ENCODE peak calls at places on chromosome 16, in ten cellular contexts. A is T-helper 1 cell, C is pulmonary artery endothelial cell, P is ascending aorta, N is NCI-H1092, Z is EL, K is T-helper 2 cell, Q is GM19239, J is B cell, X is NCI-H1436. I is an unnamed sample.

GRCh38 chr16:67415872-67416793 is at the start of gene ZDHHC1:
- DNase-seq in P (no peak), A (peak; percentile 43), Q (peak; percentile 75), J (peak; percentile 92), X (peak; percentile 50), N (peak; percentile 41), C (no peak), K (peak; percentile 36), Z (peak; percentile 65), I (peak; percentile 78)

GRCh38 chr16:17359778-17360177 is 111.0 kb downstream of the XYLT1 start:
- DNase-seq in A (peak; percentile 71), Z (peak; percentile 79), J (no peak), X (no peak), N (no peak), P (no peak), K (no peak), C (no peak), Q (no peak), I (no peak)

GRCh38 chr16:85066346-85066885 is 38.8 kb downstream of the KIAA0513 start:
- DNase-seq in Q (no peak), J (no peak), N (no peak), C (no peak), P (no peak), X (no peak), A (no peak), K (no peak), Z (no peak), I (no peak)

GRCh38 chr16:17241264-17241835 is 229.4 kb downstream of the XYLT1 start:
- DNase-seq in Z (no peak), P (no peak), K (no peak), N (no peak), A (no peak), X (no peak), J (no peak), Q (no peak), C (no peak), I (no peak)

GRCh38 chr16:22934786-22935185 is 120.8 kb downstream of the HS3ST2 start:
- DNase-seq in N (no peak), J (no peak), P (no peak), Q (no peak), K (no peak), C (no peak), Z (no peak), A (no peak), X (no peak), I (no peak)

GRCh38 chr16:48517493-48517892 is 92.5 kb downstream of the N4BP1 start:
- DNase-seq in X (no peak), N (no peak), A (no peak), Q (no peak), J (no peak), K (no peak), P (no peak), Z (no peak), C (no peak), I (no peak)

GRCh38 chr16:56409195-56409594 is 16.1 kb downstream of the AMFR start:
- DNase-seq in A (no peak), P (no peak), K (no peak), Q (no peak), X (no peak), J (no peak), Z (peak; percentile 56), N (no peak), C (no peak), I (peak; percentile 15)

GRCh38 chr16:4265676-4266075 is 7.1 kb downstream of the TFAP4 start:
- DNase-seq in N (no peak), Z (no peak), X (no peak), K (no peak), C (no peak), Q (no peak), P (no peak), J (no peak), A (no peak), I (no peak)

GRCh38 chr16:57446530-57447141 is 549 bp downstream of the CIAPIN1 start:
- DNase-seq in P (no peak), J (peak; percentile 57), Z (peak; percentile 37), N (peak; percentile 44), A (peak; percentile 31), X (peak; percentile 34), K (no peak), C (no peak), Q (peak; percentile 43), I (peak; percentile 26)

GRCh38 chr16:82033006-82033405 is 2.0 kb upstream of the HSD17B2 start:
- DNase-seq in N (no peak), Z (no peak), J (no peak), A (no peak), X (no peak), Q (no peak), P (no peak), C (no peak), K (no peak), I (no peak)

GRCh38 chr16:75035410-75035968 is 36.7 kb downstream of the ZNRF1 start:
- DNase-seq in J (no peak), A (no peak), Z (no peak), K (no peak), X (no peak), N (no peak), P (no peak), C (no peak), Q (no peak), I (no peak)

GRCh38 chr16:65908568-65908967 is 457.9 kb upstream of the CDH5 start:
- DNase-seq in J (no peak), Z (no peak), K (no peak), X (no peak), Q (no peak), C (no peak), A (no peak), P (no peak), N (no peak), I (no peak)

GRCh38 chr16:56202036-56202435 is 10.7 kb downstream of the GNAO1 start:
- DNase-seq in Q (no peak), N (no peak), C (no peak), J (no peak), Z (peak; percentile 66), X (no peak), P (no peak), K (peak; percentile 55), A (peak; percentile 72), I (peak; percentile 28)

GRCh38 chr16:1325261-1325660 is 8.2 kb upstream of the BAIAP3 start:
- DNase-seq in P (no peak), J (no peak), N (no peak), Z (no peak), A (no peak), K (no peak), Q (no peak), X (no peak), C (no peak), I (no peak)

GRCh38 chr16:66890796-66891195 is 10.5 kb downstream of the PDP2 start:
- DNase-seq in X (no peak), Z (no peak), N (no peak), K (no peak), A (no peak), Q (no peak), C (no peak), P (no peak), J (no peak), I (no peak)

GRCh38 chr16:68790944-68791343 is 52.4 kb upstream of the TANGO6 start:
- DNase-seq in K (no peak), N (no peak), Q (no peak), A (no peak), J (no peak), X (no peak), Z (no peak), P (no peak), C (no peak), I (no peak)

GRCh38 chr16:25413962-25414361 is 156.3 kb upstream of the ZKSCAN2 start:
- DNase-seq in A (no peak), J (no peak), P (no peak), K (no peak), X (no peak), Z (peak; percentile 24), N (no peak), Q (no peak), C (no peak), I (no peak)

GRCh38 chr16:1159973-1160772 is 7.3 kb downstream of the CACNA1H start:
- DNase-seq in X (no peak), A (no peak), P (no peak), Q (no peak), J (no peak), K (no peak), N (peak; percentile 56), Z (no peak), C (no peak), I (peak; percentile 49)

GRCh38 chr16:27234171-27234570 is 30.8 kb downstream of the KDM8 start:
- DNase-seq in A (no peak), P (no peak), Z (no peak), Q (no peak), K (no peak), J (no peak), N (no peak), X (no peak), C (no peak), I (no peak)

GRCh38 chr16:87060026-87060986 is 256.9 kb downstream of the C16orf95 start:
- DNase-seq in P (no peak), J (no peak), Z (no peak), N (no peak), K (no peak), A (no peak), X (no peak), C (no peak), Q (no peak), I (no peak)

GRCh38 chr16:56950881-56951771 is 10.6 kb upstream of the CETP start:
- DNase-seq in P (no peak), Z (peak; percentile 61), N (peak; percentile 23), A (peak; percentile 63), X (peak; percentile 39), K (no peak), Q (peak; percentile 49), C (no peak), J (peak; percentile 79), I (peak; percentile 69)

GRCh38 chr16:15509593-15510520 is 75.5 kb downstream of the BMERB1 start:
- DNase-seq in N (no peak), X (no peak), A (no peak), J (no peak), P (no peak), K (peak; percentile 0), Q (no peak), Z (peak; percentile 40), C (no peak), I (peak; percentile 11)

GRCh38 chr16:22018559-22018958 is 10.6 kb downstream of the MOSMO start:
- DNase-seq in J (no peak), Q (no peak), C (no peak), A (no peak), N (no peak), Z (no peak), X (no peak), K (no peak), P (no peak), I (no peak)

GRCh38 chr16:72198021-72198420 is 26.1 kb upstream of the PMFBP1 start:
- DNase-seq in Q (no peak), A (no peak), J (no peak), K (no peak), Z (peak; percentile 45), C (peak; percentile 80), X (peak; percentile 71), P (no peak), N (peak; percentile 86), I (no peak)

GRCh38 chr16:11639925-11640899 is 28.0 kb upstream of the SNN start:
- DNase-seq in J (no peak), N (no peak), P (peak; percentile 83), X (no peak), A (no peak), C (peak; percentile 15), Z (peak; percentile 99), K (peak; percentile 33), Q (no peak), I (peak; percentile 61)

GRCh38 chr16:67112591-67113399 is 3.1 kb downstream of the PHAF1 start:
- DNase-seq in N (no peak), P (no peak), K (no peak), X (no peak), A (no peak), J (no peak), C (no peak), Z (no peak), Q (no peak), I (no peak)

GRCh38 chr16:70520612-70521297 is 2.6 kb downstream of the COG4 start:
- DNase-seq in P (no peak), A (peak; percentile 77), N (no peak), X (no peak), Z (peak; percentile 74), Q (peak; percentile 22), C (no peak), J (no peak), K (peak; percentile 48), I (peak; percentile 25)

GRCh38 chr16:67857547-67858233 is 10.2 kb upstream of the CENPT start:
- DNase-seq in P (peak; percentile 35), X (peak; percentile 40), A (no peak), J (no peak), K (peak; percentile 32), N (no peak), C (peak; percentile 89), Z (peak; percentile 92), Q (no peak), I (peak; percentile 93)

I was measured in ACHN.